ENCODE peak calls at places on chromosomes 3 and 15, in four cellular contexts. One of them, this sample, is unnamed.

GRCh38 chr3:134611516-134611915 is 39.3 kb downstream of the KY start:
- DNase-seq in iris pigment epithelial cell: no peak
- DNase-seq in T1000: no peak
- DNase-seq in NCI-H69: no peak
- DNase-seq in this sample: no peak

GRCh38 chr15:50880651-50881114 is 27.8 kb upstream of the AP4E1 start:
- DNase-seq in iris pigment epithelial cell: peak; percentile 72
- DNase-seq in T1000: no peak
- DNase-seq in NCI-H69: no peak
- DNase-seq in this sample: peak; percentile 77

GRCh38 chr3:167880183-167880582 is 144.7 kb downstream of the SERPINI1 start:
- DNase-seq in iris pigment epithelial cell: no peak
- DNase-seq in T1000: no peak
- DNase-seq in NCI-H69: no peak
- DNase-seq in this sample: no peak

GRCh38 chr3:71111784-71112440 is 471.6 kb downstream of the FOXP1 start:
- DNase-seq in iris pigment epithelial cell: peak; percentile 96
- DNase-seq in T1000: peak; percentile 28
- DNase-seq in NCI-H69: no peak
- DNase-seq in this sample: no peak

GRCh38 chr3:29138171-29138570 is 142.7 kb upstream of the RBMS3 start:
- DNase-seq in iris pigment epithelial cell: no peak
- DNase-seq in T1000: no peak
- DNase-seq in NCI-H69: no peak
- DNase-seq in this sample: no peak

GRCh38 chr3:142574665-142575064 is 3.9 kb downstream of the ATR start:
- DNase-seq in iris pigment epithelial cell: no peak
- DNase-seq in T1000: no peak
- DNase-seq in NCI-H69: peak; percentile 33
- DNase-seq in this sample: no peak

GRCh38 chr3:85502148-85502875 is 543.5 kb downstream of the CADM2 start:
- DNase-seq in iris pigment epithelial cell: no peak
- DNase-seq in T1000: no peak
- DNase-seq in NCI-H69: no peak
- DNase-seq in this sample: no peak

GRCh38 chr3:58101499-58102370 is 93.5 kb downstream of the FLNB start:
- DNase-seq in iris pigment epithelial cell: no peak
- DNase-seq in T1000: no peak
- DNase-seq in NCI-H69: no peak
- DNase-seq in this sample: no peak

GRCh38 chr3:110533089-110533488 is 538.5 kb upstream of the NECTIN3 start:
- DNase-seq in iris pigment epithelial cell: peak; percentile 62
- DNase-seq in T1000: no peak
- DNase-seq in NCI-H69: no peak
- DNase-seq in this sample: no peak

GRCh38 chr3:72453686-72454085 is 394.6 kb downstream of the SHQ1 start:
- DNase-seq in iris pigment epithelial cell: no peak
- DNase-seq in T1000: no peak
- DNase-seq in NCI-H69: no peak
- DNase-seq in this sample: no peak

GRCh38 chr3:188248036-188248561 is 94.1 kb downstream of the LPP start:
- DNase-seq in iris pigment epithelial cell: no peak
- DNase-seq in T1000: no peak
- DNase-seq in NCI-H69: no peak
- DNase-seq in this sample: no peak

GRCh38 chr3:120160050-120160449 is 65.8 kb upstream of the GSK3B start:
- DNase-seq in iris pigment epithelial cell: peak; percentile 96
- DNase-seq in T1000: peak; percentile 6
- DNase-seq in NCI-H69: peak; percentile 8
- DNase-seq in this sample: no peak

GRCh38 chr15:39828374-39828931 is 45.8 kb upstream of the FSIP1 start:
- DNase-seq in iris pigment epithelial cell: peak; percentile 98
- DNase-seq in T1000: no peak
- DNase-seq in NCI-H69: peak; percentile 97
- DNase-seq in this sample: no peak

GRCh38 chr15:90002428-90002844 is 1.3 kb downstream of the ZNF710 start:
- DNase-seq in iris pigment epithelial cell: peak; percentile 48
- DNase-seq in T1000: no peak
- DNase-seq in NCI-H69: peak; percentile 54
- DNase-seq in this sample: no peak

GRCh38 chr3:50487181-50487580 is 16.3 kb downstream of the CACNA2D2 start:
- DNase-seq in iris pigment epithelial cell: no peak
- DNase-seq in T1000: no peak
- DNase-seq in NCI-H69: no peak
- DNase-seq in this sample: no peak

GRCh38 chr15:39472661-39473657 is 107.9 kb upstream of the THBS1 start:
- DNase-seq in iris pigment epithelial cell: peak; percentile 75
- DNase-seq in T1000: peak; percentile 56
- DNase-seq in NCI-H69: no peak
- DNase-seq in this sample: no peak

GRCh38 chr15:64893481-64894394 is 18.0 kb upstream of the ANKDD1A start:
- DNase-seq in iris pigment epithelial cell: peak; percentile 97
- DNase-seq in T1000: peak; percentile 39
- DNase-seq in NCI-H69: peak; percentile 22
- DNase-seq in this sample: peak; percentile 99

GRCh38 chr3:130293247-130293646 is 52.2 kb upstream of the COL6A5 start:
- DNase-seq in iris pigment epithelial cell: no peak
- DNase-seq in T1000: no peak
- DNase-seq in NCI-H69: no peak
- DNase-seq in this sample: no peak

GRCh38 chr3:123123716-123124616 is 57.1 kb downstream of the PDIA5 start:
- DNase-seq in iris pigment epithelial cell: no peak
- DNase-seq in T1000: no peak
- DNase-seq in NCI-H69: no peak
- DNase-seq in this sample: no peak

GRCh38 chr3:150330872-150331271 is 77.2 kb upstream of the TSC22D2 start:
- DNase-seq in iris pigment epithelial cell: no peak
- DNase-seq in T1000: no peak
- DNase-seq in NCI-H69: no peak
- DNase-seq in this sample: no peak

GRCh38 chr15:70433583-70434288 is 329.6 kb downstream of the UACA start:
- DNase-seq in iris pigment epithelial cell: no peak
- DNase-seq in T1000: no peak
- DNase-seq in NCI-H69: no peak
- DNase-seq in this sample: no peak

GRCh38 chr3:149713730-149714654 is 38.3 kb downstream of the COMMD2 start:
- DNase-seq in iris pigment epithelial cell: no peak
- DNase-seq in T1000: no peak
- DNase-seq in NCI-H69: no peak
- DNase-seq in this sample: no peak

GRCh38 chr3:59994720-59995304 is 945.0 kb upstream of the CFAP20DC start:
- DNase-seq in iris pigment epithelial cell: no peak
- DNase-seq in T1000: no peak
- DNase-seq in NCI-H69: peak; percentile 77
- DNase-seq in this sample: no peak

GRCh38 chr3:169133178-169134161 is 530.0 kb downstream of the MECOM start:
- DNase-seq in iris pigment epithelial cell: peak; percentile 34
- DNase-seq in T1000: no peak
- DNase-seq in NCI-H69: peak; percentile 34
- DNase-seq in this sample: no peak

GRCh38 chr3:172980849-172981248 is 160.2 kb downstream of the SPATA16 start:
- DNase-seq in iris pigment epithelial cell: no peak
- DNase-seq in T1000: no peak
- DNase-seq in NCI-H69: peak; percentile 17
- DNase-seq in this sample: no peak

GRCh38 chr3:144272715-144273114 is 301.1 kb downstream of the DIPK2A start:
- DNase-seq in iris pigment epithelial cell: no peak
- DNase-seq in T1000: no peak
- DNase-seq in NCI-H69: peak; percentile 94
- DNase-seq in this sample: no peak

GRCh38 chr3:14538451-14539088 is 1.6 kb downstream of the GRIP2 start:
- DNase-seq in iris pigment epithelial cell: no peak
- DNase-seq in T1000: no peak
- DNase-seq in NCI-H69: no peak
- DNase-seq in this sample: no peak

GRCh38 chr3:143697975-143698374 is 150.3 kb downstream of the SLC9A9 start:
- DNase-seq in iris pigment epithelial cell: no peak
- DNase-seq in T1000: no peak
- DNase-seq in NCI-H69: peak; percentile 4
- DNase-seq in this sample: no peak

GRCh38 chr15:92921215-92922131 is 21.3 kb downstream of the CHD2 start:
- DNase-seq in iris pigment epithelial cell: peak; percentile 74
- DNase-seq in T1000: no peak
- DNase-seq in NCI-H69: no peak
- DNase-seq in this sample: no peak

GRCh38 chr3:41075958-41076357 is 123.3 kb upstream of the CTNNB1 start:
- DNase-seq in iris pigment epithelial cell: peak; percentile 1
- DNase-seq in T1000: no peak
- DNase-seq in NCI-H69: no peak
- DNase-seq in this sample: no peak

GRCh38 chr15:66046326-66046725 is 177.0 kb downstream of the RAB11A start:
- DNase-seq in iris pigment epithelial cell: no peak
- DNase-seq in T1000: no peak
- DNase-seq in NCI-H69: no peak
- DNase-seq in this sample: no peak

GRCh38 chr15:101464999-101465669 is 24.4 kb downstream of the PCSK6 start:
- DNase-seq in iris pigment epithelial cell: no peak
- DNase-seq in T1000: no peak
- DNase-seq in NCI-H69: no peak
- DNase-seq in this sample: no peak

GRCh38 chr3:70352215-70352614 is 39.8 kb upstream of the MDFIC2 start:
- DNase-seq in iris pigment epithelial cell: no peak
- DNase-seq in T1000: no peak
- DNase-seq in NCI-H69: no peak
- DNase-seq in this sample: no peak